ENCODE peak calls at places on chromosomes 7 and 10, in seven cellular contexts. N is fibroblast of lung, A is RWPE1, Q is colonic mucosa, U is GM12865, W is HCT116, Y is astrocyte of the spinal cord. G is an unnamed sample.

GRCh38 chr7:116075351-116076145 is 45.0 kb upstream of the TFEC start:
- DNase-seq in N (peak; percentile 14), A (no peak), Q (no peak), U (no peak), W (no peak), Y (peak; percentile 45), G (no peak)

GRCh38 chr10:3325954-3326353 is 153.4 kb upstream of the PITRM1 start:
- DNase-seq in N (no peak), A (no peak), Q (no peak), U (no peak), W (no peak), Y (no peak), G (no peak)

GRCh38 chr10:90306187-90306586 is 551.7 kb downstream of the HTR7 start:
- DNase-seq in N (peak; percentile 97), A (no peak), Q (no peak), U (no peak), W (peak; percentile 77), Y (peak; percentile 95), G (no peak)

GRCh38 chr10:28663576-28664368 is 13.5 kb upstream of the BAMBI start:
- DNase-seq in N (peak; percentile 77), A (peak; percentile 77), Q (peak; percentile 80), U (peak; percentile 73), W (peak; percentile 66), Y (peak; percentile 87), G (peak; percentile 75)

GRCh38 chr7:141073173-141073640 is 657 bp upstream of the TMEM178B start:
- DNase-seq in N (peak; percentile 63), A (no peak), Q (no peak), U (peak; percentile 36), W (no peak), Y (peak; percentile 54), G (peak; percentile 48)

GRCh38 chr10:3294919-3295318 is 122.3 kb upstream of the PITRM1 start:
- DNase-seq in N (no peak), A (no peak), Q (no peak), U (no peak), W (no peak), Y (peak; percentile 23), G (no peak)

GRCh38 chr7:80263321-80263720 is 128.7 kb downstream of the GNAI1 start:
- DNase-seq in N (no peak), A (no peak), Q (no peak), U (no peak), W (no peak), Y (no peak), G (no peak)

GRCh38 chr7:22586101-22586805 is 86.3 kb upstream of the STEAP1B start:
- DNase-seq in N (peak; percentile 53), A (no peak), Q (no peak), U (no peak), W (no peak), Y (no peak), G (no peak)

GRCh38 chr7:14020339-14020900 is 31.0 kb upstream of the ETV1 start:
- DNase-seq in N (peak; percentile 46), A (no peak), Q (no peak), U (no peak), W (no peak), Y (peak; percentile 18), G (no peak)

GRCh38 chr10:52004342-52004949 is 305.1 kb upstream of the CSTF2T start:
- DNase-seq in N (peak; percentile 15), A (peak; percentile 44), Q (no peak), U (peak; percentile 28), W (peak; percentile 22), Y (peak; percentile 59), G (peak; percentile 27)

GRCh38 chr7:137989127-137989526 is 12.8 kb downstream of the CREB3L2 start:
- DNase-seq in N (no peak), A (no peak), Q (no peak), U (no peak), W (no peak), Y (no peak), G (no peak)

GRCh38 chr7:75663302-75663907 is 75.3 kb downstream of the HIP1 start:
- DNase-seq in N (no peak), A (no peak), Q (no peak), U (peak; percentile 20), W (no peak), Y (no peak), G (no peak)

GRCh38 chr7:42017356-42017986 is 219.5 kb downstream of the GLI3 start:
- DNase-seq in N (no peak), A (no peak), Q (no peak), U (no peak), W (no peak), Y (no peak), G (no peak)

GRCh38 chr10:11472158-11472753 is 139.2 kb downstream of the USP6NL start:
- DNase-seq in N (peak; percentile 37), A (peak; percentile 44), Q (peak; percentile 66), U (peak; percentile 79), W (peak; percentile 37), Y (peak; percentile 53), G (peak; percentile 74)

GRCh38 chr10:27252267-27253000 is 11.8 kb upstream of the ACBD5 start:
- DNase-seq in N (peak; percentile 51), A (peak; percentile 57), Q (peak; percentile 85), U (peak; percentile 92), W (no peak), Y (peak; percentile 29), G (peak; percentile 86)
- TF ChIP-seq CTCF in N (no peak), A (peak; percentile 74), Q (peak; percentile 68), U (peak; percentile 59), W (no peak), Y (peak; percentile 37), G (peak; percentile 30)

GRCh38 chr7:85023066-85023687 is 163.7 kb downstream of the SEMA3D start:
- DNase-seq in N (peak; percentile 19), A (peak; percentile 26), Q (peak; percentile 38), U (peak; percentile 44), W (peak; percentile 34), Y (peak; percentile 59), G (no peak)
- TF ChIP-seq CTCF in N (peak; percentile 32), A (peak; percentile 71), Q (peak; percentile 42), U (peak; percentile 46), W (peak; percentile 75), Y (peak; percentile 41), G (peak; percentile 56)

GRCh38 chr10:104329754-104330153 is 8.5 kb downstream of the ITPRIP start:
- DNase-seq in N (peak; percentile 88), A (no peak), Q (no peak), U (no peak), W (peak; percentile 47), Y (peak; percentile 88), G (no peak)

GRCh38 chr10:104328916-104329710 is 9.2 kb downstream of the ITPRIP start:
- DNase-seq in N (peak; percentile 97), A (peak; percentile 87), Q (no peak), U (peak; percentile 38), W (peak; percentile 94), Y (peak; percentile 95), G (peak; percentile 52)

GRCh38 chr10:104326991-104327610 is 11.2 kb downstream of the ITPRIP start:
- DNase-seq in N (no peak), A (no peak), Q (no peak), U (no peak), W (no peak), Y (no peak), G (no peak)

GRCh38 chr10:104328636-104328915 is 9.7 kb downstream of the ITPRIP start:
- DNase-seq in N (no peak), A (no peak), Q (no peak), U (no peak), W (no peak), Y (no peak), G (no peak)

DNA sequence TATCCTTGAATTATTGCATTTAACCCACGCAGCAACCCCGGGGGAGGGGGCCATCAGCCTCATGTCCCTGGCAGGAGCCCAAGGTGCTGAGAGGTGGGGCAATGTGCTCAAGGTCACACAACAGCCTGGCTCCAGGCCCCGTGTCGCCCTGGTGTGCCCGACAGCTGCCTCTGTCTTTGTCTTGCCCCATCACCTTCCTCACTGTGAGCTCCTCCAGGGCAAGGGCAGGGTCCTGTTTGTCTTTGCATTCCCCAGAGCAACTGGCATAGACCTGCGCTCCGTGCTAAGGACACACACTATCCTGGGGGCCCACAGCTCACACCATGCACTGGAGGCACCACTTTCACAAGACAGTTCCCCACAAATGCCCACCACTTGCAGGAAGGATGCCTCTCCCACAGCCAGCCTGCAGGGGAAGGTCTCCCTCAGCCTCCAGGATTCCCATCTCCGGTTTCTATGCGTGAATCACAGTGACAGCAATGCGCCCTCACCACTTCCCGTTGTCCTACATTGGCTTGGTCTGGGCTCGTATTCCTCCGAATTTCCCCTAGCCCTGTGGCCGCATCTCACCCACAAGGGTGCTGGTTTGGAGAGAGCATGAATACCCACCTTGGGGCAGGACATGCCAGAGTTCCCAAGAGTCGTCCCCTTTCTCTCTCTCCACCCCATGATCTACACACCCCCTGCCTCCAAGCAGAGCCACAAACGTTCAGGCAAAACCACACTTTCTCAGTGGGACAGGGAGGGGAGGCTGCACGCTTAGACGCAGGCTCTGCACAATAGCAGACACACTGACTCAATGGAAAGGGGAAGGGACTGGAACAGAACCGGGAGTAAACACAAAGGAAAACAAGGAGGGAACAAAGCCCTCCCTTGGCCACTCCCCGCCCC is 10.3 kb downstream of the ITPRIP start:
- DNase-seq in N (peak; percentile 90), A (peak; percentile 63), Q (no peak), U (no peak), W (no peak), Y (peak; percentile 93), G (no peak)
- TF ChIP-seq CTCF in N (no peak), A (no peak), Q (no peak), U (no peak), W (no peak), Y (peak; percentile 19), G (no peak)

GRCh38 chr7:124768525-124768924 is 2.9 kb upstream of the GPR37 start:
- DNase-seq in N (no peak), A (no peak), Q (no peak), U (no peak), W (no peak), Y (no peak), G (no peak)

GRCh38 chr7:124764071-124764846 is 1.3 kb downstream of the GPR37 start:
- DNase-seq in N (no peak), A (no peak), Q (no peak), U (no peak), W (no peak), Y (no peak), G (no peak)

GRCh38 chr7:124764847-124765400 is 668 bp downstream of the GPR37 start:
- DNase-seq in N (no peak), A (peak; percentile 12), Q (peak; percentile 43), U (peak; percentile 28), W (no peak), Y (no peak), G (peak; percentile 63)

GRCh38 chr7:124762611-124763143 is 2.9 kb downstream of the GPR37 start:
- DNase-seq in N (no peak), A (no peak), Q (peak; percentile 66), U (no peak), W (no peak), Y (no peak), G (no peak)

DNA sequence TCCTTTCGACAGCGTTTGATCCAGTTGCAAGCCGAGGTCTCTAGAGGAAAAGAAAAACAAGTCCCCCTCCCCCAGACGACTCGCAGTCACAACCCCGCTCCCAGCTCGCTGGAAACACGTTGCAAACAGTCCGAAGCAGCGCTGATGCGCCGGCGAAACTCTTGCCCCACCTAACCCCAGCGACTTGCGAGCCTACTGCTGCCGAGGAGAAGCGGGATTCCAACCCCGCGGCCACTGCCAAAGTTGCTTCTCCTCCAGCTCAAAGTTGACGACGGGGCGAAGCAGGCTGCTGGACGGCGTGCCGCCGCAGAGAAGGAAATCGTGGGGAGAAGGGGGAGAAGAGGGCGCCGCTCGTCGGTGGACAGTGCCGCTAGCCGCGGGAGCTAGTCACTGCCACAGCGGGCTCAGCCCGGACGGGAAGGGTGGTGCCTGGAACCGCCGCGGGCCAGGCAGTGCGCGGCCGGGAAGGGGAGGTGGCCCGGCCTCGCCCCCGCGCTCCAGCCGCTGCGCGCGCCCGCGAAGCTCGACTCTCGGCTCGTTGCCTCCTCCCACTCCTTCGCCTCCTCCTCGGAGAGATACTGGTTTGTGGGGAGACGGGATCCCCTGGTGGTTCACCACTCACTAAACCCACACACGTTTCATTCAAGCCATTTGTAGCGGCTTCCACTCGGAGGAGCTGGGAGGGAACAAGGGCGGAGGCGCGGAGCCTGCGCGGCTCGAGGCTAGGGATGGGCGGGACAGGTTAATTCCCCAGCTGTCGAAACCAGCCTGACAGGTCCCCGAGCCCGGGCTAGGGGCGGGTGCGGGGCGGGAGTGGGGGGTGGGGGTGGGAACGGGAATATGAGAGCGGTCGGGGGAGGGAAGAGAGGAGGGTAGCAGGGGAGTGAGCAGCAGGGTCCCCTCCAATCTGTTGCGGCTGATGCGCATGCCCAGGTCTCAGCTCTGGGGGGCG is at the start of gene GPR37:
- DNase-seq in N (peak; percentile 58), A (peak; percentile 75), Q (peak; percentile 74), U (peak; percentile 38), W (peak; percentile 32), Y (peak; percentile 74), G (peak; percentile 75)
- TF ChIP-seq CTCF in N (peak; percentile 64), A (peak; percentile 20), Q (no peak), U (no peak), W (no peak), Y (peak; percentile 25), G (no peak)

G was measured in GM13976.